ENCODE peak calls at places on chromosomes 5 and 9, in ten cellular contexts. E is NCI-H69; T is CD8-positive, alpha-beta memory T cell; N is BJ; P is anterior cingulate cortex; M is NCI-H2171; K is right atrium auricular region; W is activated T-cell treated with anti-CD3 and anti-CD28 coated beads for 24 hours; I is COR-L47; H is EL. Y is an unnamed sample.

GRCh38 chr9:17120203-17120602 is 14.6 kb upstream of the CNTLN start:
- DNase-seq in I (no peak), P (no peak), K (no peak), W (no peak), M (no peak), T (no peak), H (no peak), N (no peak), E (no peak), Y (no peak)

GRCh38 chr5:14816999-14817761 is 54.4 kb downstream of the ANKH start:
- DNase-seq in I (no peak), H (peak), N (peak), P (no peak), M (no peak), K (peak), T (no peak), E (no peak), W (peak), Y (peak)

GRCh38 chr9:134289241-134289875 is 36.9 kb upstream of the RXRA start:
- DNase-seq in H (no peak), P (no peak), I (no peak), K (no peak), M (no peak), T (no peak), N (no peak), E (no peak), W (no peak), Y (no peak)

GRCh38 chr5:125023673-125024072 is 277.2 kb upstream of the ZNF608 start:
- DNase-seq in T (no peak), N (no peak), M (no peak), P (no peak), H (peak), I (no peak), W (no peak), K (no peak), E (peak), Y (no peak)

GRCh38 chr5:130166839-130167490 is 262.7 kb downstream of the CHSY3 start:
- DNase-seq in E (peak), T (no peak), I (no peak), W (no peak), P (no peak), N (no peak), K (no peak), M (no peak), H (no peak), Y (no peak)

GRCh38 chr5:142012792-142013388 is at the start of gene GNPDA1:
- DNase-seq in K (peak), E (peak), I (peak), H (peak), T (peak), M (peak), P (peak), N (no peak), W (peak), Y (peak)

GRCh38 chr5:171562822-171563221 is 143.4 kb downstream of the FGF18 start:
- DNase-seq in I (no peak), P (no peak), T (no peak), E (no peak), H (peak), W (peak), M (no peak), N (no peak), K (no peak), Y (no peak)

GRCh38 chr9:121810489-121810888 is 159.1 kb downstream of the DAB2IP start:
- DNase-seq in K (no peak), M (no peak), I (no peak), N (no peak), T (no peak), W (no peak), H (no peak), P (no peak), E (no peak), Y (no peak)

GRCh38 chr9:23088932-23089364 is 642.3 kb downstream of the DMRTA1 start:
- DNase-seq in H (peak), I (peak), E (peak), W (no peak), N (no peak), K (no peak), P (no peak), T (no peak), M (no peak), Y (peak)

GRCh38 chr9:128688501-128689292 is at the start of gene SET:
- DNase-seq in P (peak), N (peak), T (peak), W (peak), E (peak), H (peak), I (peak), K (peak), M (peak), Y (peak)

GRCh38 chr9:92196400-92196799 is 81.2 kb upstream of the SPTLC1 start:
- DNase-seq in P (no peak), I (no peak), E (no peak), K (no peak), H (no peak), M (no peak), N (no peak), T (no peak), W (no peak), Y (no peak)

GRCh38 chr5:35198096-35198495 is 32.2 kb downstream of the PRLR start:
- DNase-seq in P (no peak), W (no peak), N (no peak), I (peak), K (no peak), M (no peak), E (peak), T (no peak), H (peak), Y (peak)

GRCh38 chr9:136974834-136975535 is 2.3 kb upstream of the PTGDS start:
- DNase-seq in P (no peak), M (no peak), H (no peak), I (no peak), K (no peak), E (no peak), T (no peak), N (no peak), W (no peak), Y (no peak)

GRCh38 chr9:93112116-93112863 is 16.3 kb downstream of the CARD19 start:
- DNase-seq in M (no peak), T (peak), P (no peak), E (no peak), K (no peak), W (no peak), I (no peak), N (no peak), H (no peak), Y (no peak)

GRCh38 chr9:135959814-135960213 is 1.4 kb downstream of the UBAC1 start:
- DNase-seq in T (no peak), H (no peak), M (no peak), E (no peak), I (no peak), W (no peak), K (no peak), N (no peak), P (no peak), Y (no peak)

GRCh38 chr9:113350937-113351336 is 1.6 kb downstream of the BSPRY start:
- DNase-seq in M (no peak), K (no peak), I (no peak), P (no peak), E (peak), T (peak), W (no peak), H (no peak), N (no peak), Y (no peak)

GRCh38 chr9:72457366-72457765 is 64.0 kb upstream of the TMC1 start:
- DNase-seq in K (no peak), W (no peak), H (no peak), I (no peak), M (no peak), E (no peak), T (no peak), N (no peak), P (no peak), Y (no peak)

GRCh38 chr9:127776919-127777280 is 1.6 kb downstream of the SH2D3C start:
- DNase-seq in K (no peak), W (no peak), E (no peak), H (no peak), I (no peak), N (no peak), T (no peak), P (no peak), M (no peak), Y (no peak)

GRCh38 chr5:157509587-157509986 is 49.6 kb downstream of the NIPAL4 start:
- DNase-seq in H (no peak), E (no peak), W (no peak), N (no peak), I (no peak), M (no peak), P (no peak), T (no peak), K (no peak), Y (no peak)

GRCh38 chr5:78887384-78888118 is 97.6 kb downstream of the ARSB start:
- DNase-seq in H (no peak), I (no peak), E (no peak), P (no peak), M (no peak), K (no peak), W (no peak), N (no peak), T (no peak), Y (no peak)

GRCh38 chr5:30894811-30895210 is 298.7 kb upstream of the CDH6 start:
- DNase-seq in M (no peak), K (no peak), N (no peak), T (no peak), E (no peak), P (no peak), I (no peak), H (no peak), W (no peak), Y (no peak)

GRCh38 chr9:72734631-72735030 is 213.2 kb downstream of the TMC1 start:
- DNase-seq in N (no peak), M (no peak), K (no peak), P (no peak), H (no peak), T (no peak), I (no peak), W (no peak), E (no peak), Y (no peak)

GRCh38 chr9:93096131-93096802 is at the start of gene CARD19:
- DNase-seq in H (peak), I (peak), N (no peak), M (peak), W (peak), P (peak), E (peak), T (peak), K (peak), Y (no peak)

GRCh38 chr5:103466494-103466893 is 96.1 kb downstream of the NUDT12 start:
- DNase-seq in P (no peak), T (no peak), E (peak), M (no peak), I (no peak), N (no peak), H (peak), W (no peak), K (no peak), Y (peak)

GRCh38 chr9:105296889-105297288 is 52.4 kb downstream of the SLC44A1 start:
- DNase-seq in T (no peak), I (no peak), K (no peak), P (no peak), W (no peak), N (peak), H (peak), M (no peak), E (no peak), Y (no peak)

GRCh38 chr5:10555134-10555733 is 8.6 kb upstream of the ANKRD33B start:
- DNase-seq in W (no peak), T (no peak), I (peak), K (no peak), N (peak), H (peak), E (peak), M (no peak), P (no peak), Y (peak)

GRCh38 chr5:171709930-171710329 is 75.7 kb upstream of the SMIM23 start:
- DNase-seq in I (no peak), N (no peak), E (no peak), T (no peak), P (no peak), W (no peak), M (no peak), K (peak), H (no peak), Y (no peak)

GRCh38 chr9:136854113-136854841 is 2.1 kb downstream of the MAMDC4 start:
- DNase-seq in E (no peak), I (no peak), W (no peak), T (peak), M (no peak), K (no peak), H (no peak), P (no peak), N (no peak), Y (no peak)

GRCh38 chr5:179309751-179310320 is 35.4 kb downstream of the ADAMTS2 start:
- DNase-seq in T (peak), K (no peak), P (no peak), N (no peak), H (no peak), I (no peak), M (no peak), E (no peak), W (no peak), Y (no peak)

GRCh38 chr5:177336112-177336511 is 15.4 kb downstream of the LMAN2 start:
- DNase-seq in T (no peak), M (no peak), N (no peak), I (no peak), K (no peak), H (peak), W (no peak), P (no peak), E (peak), Y (no peak)

GRCh38 chr5:101045689-101046088 is 142.6 kb upstream of the ST8SIA4 start:
- DNase-seq in I (no peak), T (no peak), M (no peak), K (no peak), W (no peak), P (no peak), N (no peak), H (no peak), E (no peak), Y (no peak)

GRCh38 chr9:129878253-129878652 is 43.0 kb downstream of the USP20 start:
- DNase-seq in W (no peak), N (no peak), I (no peak), K (no peak), P (no peak), H (no peak), E (no peak), M (no peak), T (no peak), Y (no peak)

GRCh38 chr5:66411701-66412100 is 184.5 kb upstream of the MAST4 start:
- DNase-seq in T (no peak), W (no peak), K (no peak), H (no peak), E (no peak), I (no peak), N (no peak), M (no peak), P (no peak), Y (no peak)

GRCh38 chr5:43191740-43192557 is at the start of gene NIM1K:
- DNase-seq in E (peak), T (peak), I (peak), M (no peak), P (peak), K (peak), N (no peak), W (peak), H (peak), Y (peak)